ENCODE peak calls at places on chromosomes 13 and 19, in eight cellular contexts. I is cardiac muscle cell, L is thoracic aorta, V is hepatocyte, C is IMR-90, P is OCI-LY7, X is tibial nerve, W is pancreas. T is an unnamed sample.

GRCh38 chr19:43616954-43617353 is 2.5 kb downstream of the ZNF428 start:
- DNase-seq in I (no peak), L (no peak), V (no peak), C (no peak), P (no peak), X (no peak), W (no peak), T (no peak)

GRCh38 chr13:35963982-35964665 is 167.1 kb downstream of the DCLK1 start:
- DNase-seq in I (no peak), L (no peak), V (no peak), C (no peak), P (no peak), X (no peak), W (no peak), T (no peak)

GRCh38 chr19:34962945-34963530 is 991 bp downstream of the ZNF792 start:
- DNase-seq in I (no peak), L (no peak), V (no peak), C (peak), P (no peak), X (no peak), W (no peak), T (no peak)

GRCh38 chr13:27289016-27289665 is 18.5 kb downstream of the RASL11A start:
- DNase-seq in I (no peak), L (no peak), V (no peak), C (no peak), P (no peak), X (no peak), W (no peak), T (no peak)

GRCh38 chr19:13633109-13633508 is 126.8 kb upstream of the CACNA1A start:
- DNase-seq in I (peak), L (no peak), V (peak), C (peak), P (no peak), X (no peak), W (no peak), T (no peak)

GRCh38 chr13:40803316-40803715 is 13.9 kb downstream of the SLC25A15 start:
- DNase-seq in I (no peak), L (no peak), V (no peak), C (no peak), P (no peak), X (no peak), W (no peak), T (no peak)

GRCh38 chr19:49431330-49431749 is 6.2 kb downstream of the GFY start:
- DNase-seq in I (no peak), L (no peak), V (no peak), C (no peak), P (no peak), X (no peak), W (no peak), T (no peak)

GRCh38 chr19:56087647-56088346 is 33.3 kb downstream of the ZNF787 start:
- DNase-seq in I (no peak), L (no peak), V (no peak), C (no peak), P (no peak), X (no peak), W (no peak), T (no peak)

GRCh38 chr13:73998631-73999030 is 135.6 kb downstream of the KLF12 start:
- DNase-seq in I (no peak), L (no peak), V (no peak), C (no peak), P (no peak), X (no peak), W (no peak), T (no peak)

GRCh38 chr13:35871561-35871960 is 259.6 kb downstream of the DCLK1 start:
- DNase-seq in I (no peak), L (no peak), V (no peak), C (no peak), P (no peak), X (no peak), W (no peak), T (no peak)

GRCh38 chr19:8086849-8087248 is 34.3 kb downstream of the CCL25 start:
- DNase-seq in I (no peak), L (no peak), V (no peak), C (no peak), P (no peak), X (no peak), W (no peak), T (no peak)

GRCh38 chr13:43730642-43731041 is 56.1 kb downstream of the ENOX1 start:
- DNase-seq in I (peak), L (no peak), V (peak), C (peak), P (no peak), X (no peak), W (no peak), T (no peak)

GRCh38 chr13:38577048-38577447 is 109.8 kb upstream of the FREM2 start:
- DNase-seq in I (peak), L (no peak), V (peak), C (no peak), P (no peak), X (no peak), W (no peak), T (no peak)
- TF ChIP-seq CTCF in I (peak), L (no peak), V (no peak), C (no peak), P (no peak), X (no peak), W (no peak), T (no peak)

DNA sequence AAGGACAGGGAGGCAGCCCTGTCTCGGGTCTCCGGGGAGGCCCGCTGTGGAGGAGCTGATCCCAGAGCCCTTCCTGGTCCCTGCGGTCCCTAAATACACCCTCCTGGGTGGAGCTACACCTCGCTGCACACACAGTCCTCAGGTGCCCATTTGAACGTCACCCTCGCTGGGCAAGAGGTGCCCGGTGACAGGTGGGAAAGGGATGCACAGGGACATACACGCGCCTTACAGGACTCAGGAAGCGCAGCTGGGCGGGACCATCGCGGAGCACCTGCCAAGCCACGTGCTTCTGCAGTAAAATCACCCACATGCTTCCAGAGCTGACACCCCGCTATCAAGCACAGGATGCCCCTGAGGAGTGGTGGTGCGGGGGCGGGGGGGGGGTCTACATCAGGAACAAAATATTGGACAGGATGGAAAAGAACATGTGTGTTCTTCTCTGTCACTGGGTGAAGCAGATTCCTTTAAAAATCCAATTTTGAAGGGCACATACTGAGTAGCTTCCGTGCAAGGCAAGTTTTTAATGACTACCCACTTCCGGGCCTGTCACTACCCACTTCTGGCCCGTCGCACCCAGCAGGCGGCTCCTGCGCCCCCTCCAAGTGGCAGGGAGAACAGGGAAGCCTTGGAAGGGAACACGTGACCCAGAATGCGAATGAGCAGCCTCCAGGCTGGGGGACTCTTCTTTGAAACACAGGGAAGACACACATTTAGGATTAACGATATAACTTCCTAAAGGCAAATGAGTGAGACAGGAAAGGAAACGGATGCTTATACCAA is 78.9 kb downstream of the COL4A1 start:
- DNase-seq in I (no peak), L (no peak), V (no peak), C (no peak), P (no peak), X (no peak), W (no peak), T (peak)
- H3K4me3 ChIP-seq in I (no peak), L (no peak), V (no peak), C (no peak), P (no peak), X (no peak), W (no peak), T (no peak)

GRCh38 chr19:6768236-6768785 is 1.1 kb upstream of the SH2D3A start:
- DNase-seq in I (no peak), L (no peak), V (no peak), C (no peak), P (no peak), X (no peak), W (no peak), T (no peak)
- H3K27ac ChIP-seq in I (no peak), L (no peak), V (no peak), C (no peak), P (peak), X (no peak), W (no peak), T (no peak)

GRCh38 chr13:39051157-39051556 is 12.9 kb downstream of the NHLRC3 start:
- DNase-seq in I (peak), L (no peak), V (peak), C (peak), P (peak), X (no peak), W (no peak), T (no peak)
- TF ChIP-seq CTCF in I (peak), L (peak), V (peak), C (peak), P (peak), X (peak), W (no peak), T (no peak)

DNA sequence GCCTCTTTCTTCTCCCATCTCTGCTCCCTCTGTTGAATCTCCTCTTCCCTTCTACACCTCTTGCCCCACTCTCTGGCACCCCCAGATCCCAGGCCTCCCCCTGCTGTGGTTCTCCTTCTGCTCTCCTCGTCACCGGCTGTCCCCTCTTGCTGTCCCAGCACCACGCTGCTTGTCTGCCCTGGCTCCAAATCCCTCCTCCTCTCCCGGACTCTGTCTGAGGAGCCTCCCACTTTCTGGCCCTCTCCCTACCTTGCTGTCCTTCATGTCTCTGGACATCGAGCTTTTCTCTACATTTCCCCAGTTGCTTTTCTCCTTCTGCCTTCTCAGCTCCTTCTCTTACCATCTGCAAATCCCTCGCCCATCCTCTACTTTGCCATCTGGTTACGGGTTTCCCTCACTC is 1.3 kb downstream of the ZNF347 start:
- DNase-seq in I (peak), L (no peak), V (peak), C (peak), P (no peak), X (no peak), W (peak), T (no peak)
- H3K4me3 ChIP-seq in I (peak), L (peak), V (peak), C (peak), P (peak), X (peak), W (peak), T (peak)

DNA sequence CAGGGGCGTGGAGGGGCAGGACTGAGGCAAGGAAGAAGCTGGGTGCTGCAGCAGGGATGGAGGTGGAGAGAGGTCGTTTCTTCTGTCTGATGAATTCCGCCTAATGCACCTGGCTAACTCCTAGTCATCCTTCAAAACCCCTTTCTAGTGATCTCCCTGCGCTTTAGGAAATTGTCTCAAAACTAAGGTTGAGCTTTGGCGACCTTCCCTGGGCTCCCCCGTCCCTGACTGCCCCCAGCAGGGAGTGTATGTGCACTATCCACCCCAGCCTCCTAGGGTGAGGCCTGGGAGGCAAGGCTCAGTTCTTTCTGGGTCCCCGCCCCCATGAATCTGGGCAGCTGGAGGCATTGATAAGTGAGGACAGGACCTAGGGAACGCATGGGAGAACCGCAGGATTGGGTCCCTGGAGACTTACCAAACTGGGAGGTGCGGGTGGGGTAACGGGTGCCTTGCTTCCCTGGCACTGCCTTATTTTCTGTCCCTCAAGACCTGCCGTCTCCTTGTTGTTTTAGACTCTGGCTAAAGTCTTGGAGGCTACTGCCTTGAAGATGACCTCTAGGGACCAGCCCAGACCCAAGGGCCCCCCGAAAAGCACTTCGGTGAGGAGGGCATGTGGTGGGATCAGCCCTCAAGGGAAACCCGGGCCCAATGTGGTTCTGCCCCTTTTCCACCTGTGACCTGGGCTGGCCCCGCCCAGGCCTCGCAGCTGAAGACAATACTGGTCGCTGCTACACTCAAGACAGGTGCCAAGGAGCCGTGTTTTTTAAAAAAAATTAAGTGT is 512 bp downstream of the TLE6 start:
- DNase-seq in I (no peak), L (no peak), V (no peak), C (no peak), P (peak), X (no peak), W (peak), T (no peak)
- H3K27ac ChIP-seq in I (peak), L (peak), V (no peak), C (no peak), P (peak), X (no peak), W (no peak), T (peak)

GRCh38 chr19:54439174-54439851 is 9.7 kb upstream of the LENG8 start:
- DNase-seq in I (peak), L (no peak), V (peak), C (no peak), P (peak), X (peak), W (peak), T (no peak)
- TF ChIP-seq CTCF in I (peak), L (no peak), V (peak), C (peak), P (peak), X (peak), W (peak), T (no peak)

GRCh38 chr13:19781526-19781925 is 1.2 kb downstream of the PSPC1 start:
- DNase-seq in I (no peak), L (no peak), V (no peak), C (no peak), P (no peak), X (no peak), W (no peak), T (no peak)
- H3K4me3 ChIP-seq in I (peak), L (peak), V (peak), C (peak), P (peak), X (peak), W (peak), T (peak)

GRCh38 chr19:54673222-54673621 is 10.4 kb downstream of the LILRB4 start:
- DNase-seq in I (no peak), L (no peak), V (no peak), C (no peak), P (no peak), X (no peak), W (no peak), T (no peak)
- H3K27ac ChIP-seq in I (no peak), L (no peak), V (no peak), C (no peak), P (no peak), X (no peak), W (no peak), T (no peak)